ENCODE peak calls at places on chromosomes 16 and 17, in four cellular contexts. One of them, this sample, is unnamed.

GRCh38 chr17:49680314-49680713 is 2.4 kb upstream of the SPOP start:
- DNase-seq in tibial nerve: no peak
- DNase-seq in IMR-90: no peak
- DNase-seq in body of pancreas: no peak
- DNase-seq in this sample: no peak

GRCh38 chr16:76583466-76583865 is 306.3 kb downstream of the CNTNAP4 start:
- DNase-seq in tibial nerve: no peak
- DNase-seq in IMR-90: no peak
- DNase-seq in body of pancreas: peak
- DNase-seq in this sample: no peak

GRCh38 chr16:4537376-4538066 is 1.1 kb downstream of the CDIP1 start:
- DNase-seq in tibial nerve: no peak
- DNase-seq in IMR-90: no peak
- DNase-seq in body of pancreas: peak
- DNase-seq in this sample: no peak

GRCh38 chr17:55321507-55322064 is 56.8 kb downstream of the HLF start:
- DNase-seq in tibial nerve: no peak
- DNase-seq in IMR-90: no peak
- DNase-seq in body of pancreas: no peak
- DNase-seq in this sample: no peak

GRCh38 chr17:290626-291025 is 62.0 kb downstream of the RPH3AL start:
- DNase-seq in tibial nerve: peak
- DNase-seq in IMR-90: no peak
- DNase-seq in body of pancreas: no peak
- DNase-seq in this sample: no peak

GRCh38 chr17:8629371-8630226 is 926 bp downstream of the MYH10 start:
- DNase-seq in tibial nerve: no peak
- DNase-seq in IMR-90: no peak
- DNase-seq in body of pancreas: peak
- DNase-seq in this sample: no peak

GRCh38 chr17:77470800-77471733 is 330.3 kb downstream of the SEC14L1 start:
- DNase-seq in tibial nerve: no peak
- DNase-seq in IMR-90: peak
- DNase-seq in body of pancreas: no peak
- DNase-seq in this sample: no peak

GRCh38 chr16:14283786-14284185 is 212.7 kb downstream of the MRTFB start:
- DNase-seq in tibial nerve: no peak
- DNase-seq in IMR-90: no peak
- DNase-seq in body of pancreas: no peak
- DNase-seq in this sample: no peak

GRCh38 chr16:50284131-50284911 is 18.0 kb downstream of the ADCY7 start:
- DNase-seq in tibial nerve: no peak
- DNase-seq in IMR-90: no peak
- DNase-seq in body of pancreas: no peak
- DNase-seq in this sample: no peak

GRCh38 chr16:50280932-50281331 is 14.6 kb downstream of the ADCY7 start:
- DNase-seq in tibial nerve: no peak
- DNase-seq in IMR-90: no peak
- DNase-seq in body of pancreas: no peak
- DNase-seq in this sample: no peak

GRCh38 chr16:50281391-50282009 is 15.1 kb downstream of the ADCY7 start:
- DNase-seq in tibial nerve: no peak
- DNase-seq in IMR-90: no peak
- DNase-seq in body of pancreas: no peak
- DNase-seq in this sample: no peak

GRCh38 chr16:50282955-50283631 is 16.7 kb downstream of the ADCY7 start:
- DNase-seq in tibial nerve: no peak
- DNase-seq in IMR-90: no peak
- DNase-seq in body of pancreas: no peak
- DNase-seq in this sample: no peak

GRCh38 chr16:50282010-50282538 is 15.7 kb downstream of the ADCY7 start:
- DNase-seq in tibial nerve: no peak
- DNase-seq in IMR-90: no peak
- DNase-seq in body of pancreas: peak
- DNase-seq in this sample: no peak
- H3K4me3 ChIP-seq in tibial nerve: peak
- H3K4me3 ChIP-seq in IMR-90: no peak
- H3K4me3 ChIP-seq in body of pancreas: no peak
- H3K4me3 ChIP-seq in this sample: peak

GRCh38 chr16:89117239-89117974 is 23.8 kb downstream of the ACSF3 start:
- DNase-seq in tibial nerve: no peak
- DNase-seq in IMR-90: no peak
- DNase-seq in body of pancreas: no peak
- DNase-seq in this sample: no peak

GRCh38 chr16:89117975-89118289 is 24.3 kb downstream of the ACSF3 start:
- DNase-seq in tibial nerve: no peak
- DNase-seq in IMR-90: no peak
- DNase-seq in body of pancreas: no peak
- DNase-seq in this sample: no peak

GRCh38 chr16:89115216-89115949 is 21.7 kb downstream of the ACSF3 start:
- DNase-seq in tibial nerve: peak
- DNase-seq in IMR-90: no peak
- DNase-seq in body of pancreas: no peak
- DNase-seq in this sample: no peak

GRCh38 chr16:89118361-89119061 is 24.9 kb downstream of the ACSF3 start:
- DNase-seq in tibial nerve: no peak
- DNase-seq in IMR-90: no peak
- DNase-seq in body of pancreas: no peak
- DNase-seq in this sample: no peak

DNA sequence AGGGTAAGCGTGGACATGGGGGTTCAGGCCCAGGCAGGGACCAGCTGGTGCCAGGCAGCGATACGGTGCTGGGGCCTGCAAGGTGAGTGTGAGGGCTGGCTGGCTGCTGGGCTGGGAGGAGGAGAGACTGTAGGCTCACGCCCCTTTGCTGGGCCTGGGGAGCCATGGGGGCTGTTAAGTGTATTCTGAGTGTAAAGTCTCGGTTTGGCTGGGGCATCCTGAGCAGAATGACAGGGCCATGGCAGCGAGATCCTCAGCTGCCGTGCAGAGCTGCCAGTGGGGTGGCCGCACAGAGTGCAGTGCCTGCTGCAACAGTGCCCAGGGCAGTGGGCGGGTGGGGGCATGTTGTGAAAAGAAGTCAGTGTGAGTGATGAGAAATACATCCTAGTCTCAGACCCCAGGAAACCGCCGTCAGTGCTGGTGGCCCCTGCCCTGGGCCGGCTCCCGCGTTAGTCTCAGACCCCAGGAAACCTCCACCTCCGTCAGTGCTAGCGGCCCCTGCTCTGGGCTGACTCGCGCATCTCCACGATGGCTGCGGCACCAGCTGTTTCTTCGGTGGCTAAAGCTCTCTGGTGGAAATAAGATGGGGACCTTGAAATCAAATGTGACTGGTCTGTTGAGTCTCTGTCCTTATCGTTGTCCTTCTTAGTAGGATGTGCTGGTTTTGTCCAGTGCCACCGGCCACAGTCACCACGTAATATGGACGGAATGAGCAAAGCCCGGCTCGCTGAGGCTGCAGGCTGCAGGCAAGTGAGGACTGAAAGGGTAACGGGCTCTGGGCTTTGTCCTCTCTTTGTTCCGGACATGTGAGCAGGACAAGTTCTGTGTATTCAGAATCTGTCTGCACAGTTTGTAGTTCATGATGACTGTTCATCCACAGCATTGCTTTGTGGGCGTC is 22.9 kb downstream of the ACSF3 start:
- DNase-seq in tibial nerve: no peak
- DNase-seq in IMR-90: no peak
- DNase-seq in body of pancreas: no peak
- DNase-seq in this sample: no peak
- H3K27ac ChIP-seq in tibial nerve: peak
- H3K27ac ChIP-seq in IMR-90: no peak
- H3K27ac ChIP-seq in body of pancreas: no peak
- H3K27ac ChIP-seq in this sample: no peak

GRCh38 chr17:82399601-82400101 is 18.5 kb upstream of the HEXD start:
- DNase-seq in tibial nerve: no peak
- DNase-seq in IMR-90: no peak
- DNase-seq in body of pancreas: no peak
- DNase-seq in this sample: no peak

GRCh38 chr17:82399030-82399429 is 19.1 kb upstream of the HEXD start:
- DNase-seq in tibial nerve: peak
- DNase-seq in IMR-90: peak
- DNase-seq in body of pancreas: no peak
- DNase-seq in this sample: no peak

GRCh38 chr17:82396601-82397435 is 21.3 kb upstream of the HEXD start:
- DNase-seq in tibial nerve: no peak
- DNase-seq in IMR-90: peak
- DNase-seq in body of pancreas: no peak
- DNase-seq in this sample: no peak

GRCh38 chr17:82400206-82400605 is 17.9 kb upstream of the HEXD start:
- DNase-seq in tibial nerve: no peak
- DNase-seq in IMR-90: peak
- DNase-seq in body of pancreas: no peak
- DNase-seq in this sample: no peak

DNA sequence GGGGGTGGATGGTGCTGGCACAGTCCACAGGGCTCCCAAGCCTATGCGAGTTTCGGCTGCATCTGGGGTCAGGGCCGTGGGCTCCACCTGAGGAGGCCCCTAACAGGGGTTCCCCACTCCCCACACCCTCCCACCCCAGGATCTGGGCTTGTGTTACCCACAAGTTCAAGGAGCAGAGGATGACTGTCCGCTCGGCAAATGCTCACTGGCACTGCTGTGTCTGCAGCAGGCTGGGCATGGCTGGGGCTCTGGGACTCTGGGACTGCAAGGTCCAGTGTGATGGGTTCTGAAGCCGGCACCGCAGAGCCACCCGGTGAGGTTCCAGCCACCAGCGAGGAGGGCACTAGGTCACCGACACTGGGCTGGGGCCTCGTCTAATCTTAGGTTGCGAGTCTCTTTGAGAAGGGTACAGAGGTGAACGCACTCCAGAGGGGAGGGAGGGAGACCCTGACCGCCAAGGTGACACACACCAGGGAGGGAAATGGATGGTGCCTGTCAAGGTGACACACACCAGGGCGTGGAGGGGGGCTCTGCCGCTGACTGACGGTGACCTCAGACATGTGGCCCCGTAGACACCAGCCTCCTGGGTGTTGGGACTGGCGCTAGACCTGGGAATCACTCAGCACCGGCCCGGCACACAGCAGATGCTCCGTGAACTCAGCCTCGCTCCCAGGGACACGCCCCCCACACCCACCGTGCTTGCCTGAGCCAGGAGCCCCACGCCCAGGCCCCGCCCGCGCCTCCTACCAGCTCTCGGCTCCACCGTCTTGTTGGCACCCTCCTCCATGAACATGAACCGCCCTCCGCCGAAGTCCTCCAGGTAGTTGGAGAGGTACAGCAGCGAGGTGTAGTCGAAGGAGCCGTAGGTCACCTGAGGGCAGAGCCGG is 20.5 kb upstream of the HEXD start:
- DNase-seq in tibial nerve: no peak
- DNase-seq in IMR-90: no peak
- DNase-seq in body of pancreas: no peak
- DNase-seq in this sample: no peak
- H3K4me3 ChIP-seq in tibial nerve: no peak
- H3K4me3 ChIP-seq in IMR-90: no peak
- H3K4me3 ChIP-seq in body of pancreas: no peak
- H3K4me3 ChIP-seq in this sample: no peak

GRCh38 chr16:15749985-15750384 is 99.9 kb downstream of the NDE1 start:
- DNase-seq in tibial nerve: no peak
- DNase-seq in IMR-90: no peak
- DNase-seq in body of pancreas: no peak
- DNase-seq in this sample: no peak
- H3K27ac ChIP-seq in tibial nerve: no peak
- H3K27ac ChIP-seq in IMR-90: no peak
- H3K27ac ChIP-seq in body of pancreas: no peak
- H3K27ac ChIP-seq in this sample: no peak

GRCh38 chr16:2091722-2092620 is 43.7 kb downstream of the PKD1 start:
- DNase-seq in tibial nerve: no peak
- DNase-seq in IMR-90: no peak
- DNase-seq in body of pancreas: no peak
- DNase-seq in this sample: no peak
- H3K4me3 ChIP-seq in tibial nerve: no peak
- H3K4me3 ChIP-seq in IMR-90: no peak
- H3K4me3 ChIP-seq in body of pancreas: no peak
- H3K4me3 ChIP-seq in this sample: no peak

GRCh38 chr16:11595908-11596504 is 9.3 kb upstream of the LITAF start:
- DNase-seq in tibial nerve: no peak
- DNase-seq in IMR-90: no peak
- DNase-seq in body of pancreas: no peak
- DNase-seq in this sample: no peak
- H3K27ac ChIP-seq in tibial nerve: peak
- H3K27ac ChIP-seq in IMR-90: no peak
- H3K27ac ChIP-seq in body of pancreas: no peak
- H3K27ac ChIP-seq in this sample: no peak

DNA sequence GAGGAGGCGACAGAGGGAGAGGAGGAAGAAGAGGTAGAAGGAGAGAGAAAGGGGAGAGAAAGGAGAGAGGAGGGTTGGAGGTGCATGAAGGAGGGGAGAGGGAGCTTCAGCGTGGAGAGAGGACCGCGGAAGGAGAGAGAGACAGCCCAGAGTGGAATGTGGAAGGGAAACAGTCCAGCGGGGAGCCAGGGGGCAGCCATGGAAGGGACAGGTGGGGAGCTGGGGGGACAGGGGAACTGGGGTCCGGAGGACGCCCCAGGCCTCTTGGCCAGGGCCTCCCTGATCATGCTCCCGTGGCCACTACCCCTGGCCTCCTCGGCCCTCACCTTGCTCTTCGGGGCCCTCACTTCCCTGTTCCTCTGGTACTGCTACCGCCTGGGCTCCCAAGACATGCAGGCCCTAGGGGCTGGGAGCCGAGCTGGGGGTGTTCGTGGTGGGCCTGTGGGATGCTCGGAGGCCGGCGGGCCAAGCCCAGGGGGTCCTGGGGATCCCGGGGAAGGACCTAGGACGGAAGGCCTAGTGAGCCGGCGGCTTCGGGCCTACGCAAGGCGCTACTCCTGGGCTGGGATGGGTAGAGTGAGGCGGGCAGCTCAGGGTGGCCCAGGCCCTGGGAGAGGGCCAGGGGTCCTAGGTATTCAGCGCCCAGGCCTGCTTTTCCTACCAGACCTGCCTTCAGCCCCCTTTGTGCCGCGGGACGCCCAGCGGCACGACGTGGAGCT is 759 bp downstream of the ASPHD1 start:
- DNase-seq in tibial nerve: no peak
- DNase-seq in IMR-90: no peak
- DNase-seq in body of pancreas: no peak
- DNase-seq in this sample: no peak
- H3K4me3 ChIP-seq in tibial nerve: peak
- H3K4me3 ChIP-seq in IMR-90: peak
- H3K4me3 ChIP-seq in body of pancreas: peak
- H3K4me3 ChIP-seq in this sample: peak

GRCh38 chr17:43822566-43823190 is 10.3 kb downstream of the MPP3 start:
- DNase-seq in tibial nerve: no peak
- DNase-seq in IMR-90: peak
- DNase-seq in body of pancreas: no peak
- DNase-seq in this sample: no peak
- H3K27ac ChIP-seq in tibial nerve: no peak
- H3K27ac ChIP-seq in IMR-90: no peak
- H3K27ac ChIP-seq in body of pancreas: no peak
- H3K27ac ChIP-seq in this sample: no peak